ENCODE peak calls at places on chromosomes 1 and 21, in seven cellular contexts. Z is ovary; D is mesendoderm; C is NCI-H2081 treated with DMSO at 0.1 percent for 48 hours; N is central memory CD4-positive, alpha-beta T cell; O is non-pigmented ciliary epithelial cell; T is iPS-NIHi11. F is an unnamed sample.

GRCh38 chr1:95393434-95393833 is 159.4 kb downstream of the RWDD3 start:
- DNase-seq in N (no peak), O (no peak), T (no peak), D (no peak), Z (no peak), C (no peak), F (no peak)

GRCh38 chr1:204108312-204109141 is 35.6 kb downstream of the SOX13 start:
- DNase-seq in Z (no peak), C (peak; percentile 74), N (no peak), D (peak; percentile 42), T (peak; percentile 88), O (no peak), F (peak; percentile 96)

GRCh38 chr1:232767381-232768074 is 37.7 kb upstream of the MAP10 start:
- DNase-seq in O (peak; percentile 2), Z (peak; percentile 67), C (no peak), N (no peak), D (no peak), T (no peak), F (no peak)

GRCh38 chr1:102045752-102046151 is 49.0 kb upstream of the OLFM3 start:
- DNase-seq in D (no peak), Z (no peak), O (no peak), C (no peak), T (no peak), N (no peak), F (no peak)

GRCh38 chr1:21898326-21899155 is 38.6 kb downstream of the HSPG2 start:
- DNase-seq in Z (no peak), O (no peak), T (no peak), C (no peak), D (no peak), N (no peak), F (no peak)

GRCh38 chr1:65423884-65424655 is 3.6 kb downstream of the LEPR start:
- DNase-seq in O (peak; percentile 81), T (no peak), C (no peak), N (no peak), Z (no peak), D (peak; percentile 62), F (no peak)

GRCh38 chr1:64624446-64624766 is 120.5 kb upstream of the RAVER2 start:
- DNase-seq in O (peak; percentile 24), D (no peak), N (no peak), C (no peak), T (no peak), Z (no peak), F (no peak)

GRCh38 chr1:22712502-22713271 is 2.0 kb downstream of the EPHB2 start:
- DNase-seq in T (no peak), C (no peak), Z (no peak), D (no peak), O (no peak), N (no peak), F (no peak)

GRCh38 chr1:99992760-99993467 is 23.1 kb downstream of the SLC35A3 start:
- DNase-seq in D (peak; percentile 30), C (no peak), T (no peak), Z (no peak), N (no peak), O (no peak), F (no peak)

GRCh38 chr1:90114521-90115141 is 119.7 kb downstream of the ZNF326 start:
- DNase-seq in C (peak; percentile 24), N (no peak), O (peak; percentile 32), Z (no peak), D (peak; percentile 62), T (peak; percentile 54), F (peak; percentile 83)

GRCh38 chr21:43825610-43825935 is 36.2 kb downstream of the RRP1 start:
- DNase-seq in O (no peak), D (no peak), Z (no peak), N (no peak), T (no peak), C (no peak), F (no peak)

GRCh38 chr1:244603498-244603897 is 49.4 kb upstream of the DESI2 start:
- DNase-seq in Z (no peak), D (peak; percentile 22), N (peak; percentile 34), T (no peak), C (no peak), O (no peak), F (peak; percentile 56)

GRCh38 chr1:179883739-179884138 is 1.7 kb downstream of the TOR1AIP1 start:
- DNase-seq in Z (no peak), T (peak; percentile 10), O (no peak), C (no peak), D (peak; percentile 86), N (peak; percentile 73), F (peak; percentile 80)

GRCh38 chr1:53304527-53304926 is 23.3 kb downstream of the LRP8 start:
- DNase-seq in T (no peak), N (no peak), O (no peak), Z (no peak), D (no peak), C (no peak), F (no peak)

GRCh38 chr1:227094249-227094966 is 154.3 kb downstream of the COQ8A start:
- DNase-seq in T (no peak), O (no peak), C (peak; percentile 5), Z (no peak), N (no peak), D (peak; percentile 11), F (no peak)

GRCh38 chr1:152110365-152110859 is 4.8 kb downstream of the TCHH start:
- DNase-seq in D (peak; percentile 57), O (no peak), C (no peak), Z (no peak), N (peak; percentile 28), T (peak; percentile 16), F (peak; percentile 64)

GRCh38 chr1:182740120-182740519 is 49.5 kb upstream of the NPL start:
- DNase-seq in Z (no peak), D (no peak), C (no peak), O (no peak), T (no peak), N (no peak), F (no peak)

GRCh38 chr1:40182956-40183710 is 21.9 kb downstream of the RLF start:
- DNase-seq in Z (no peak), T (peak; percentile 18), D (peak; percentile 62), O (no peak), C (no peak), N (no peak), F (peak; percentile 73)

GRCh38 chr1:115115521-115116161 is 26.3 kb upstream of the TSPAN2 start:
- DNase-seq in Z (no peak), T (no peak), D (no peak), O (no peak), N (no peak), C (no peak), F (no peak)

GRCh38 chr1:167763525-167764220 is 41.9 kb downstream of the MPZL1 start:
- DNase-seq in D (no peak), C (no peak), N (no peak), T (no peak), Z (no peak), O (no peak), F (no peak)

GRCh38 chr21:18384771-18385170 is 18.8 kb downstream of the TMPRSS15 start:
- DNase-seq in C (peak; percentile 14), N (no peak), O (no peak), D (peak; percentile 42), Z (no peak), T (peak; percentile 28), F (peak; percentile 76)

GRCh38 chr21:44427241-44428120 is 27.8 kb upstream of the LRRC3 start:
- DNase-seq in D (no peak), O (no peak), Z (no peak), C (peak; percentile 70), T (peak; percentile 8), N (no peak), F (no peak)

GRCh38 chr1:203126151-203126865 is 1.2 kb upstream of the ADORA1 start:
- DNase-seq in T (peak; percentile 76), D (peak; percentile 86), N (no peak), Z (no peak), O (no peak), C (no peak), F (peak; percentile 79)

GRCh38 chr1:167387251-167387910 is 130.9 kb downstream of the CD247 start:
- DNase-seq in C (no peak), O (no peak), D (no peak), T (no peak), Z (no peak), N (no peak), F (no peak)

GRCh38 chr1:5981009-5981380 is 11.2 kb downstream of the NPHP4 start:
- DNase-seq in T (no peak), Z (no peak), N (no peak), D (no peak), C (no peak), O (no peak), F (no peak)

GRCh38 chr1:57329001-57329400 is 94.9 kb downstream of the DAB1 start:
- DNase-seq in C (no peak), N (no peak), D (no peak), O (no peak), Z (no peak), T (no peak), F (no peak)

GRCh38 chr1:8540971-8541370 is 223.1 kb downstream of the SLC45A1 start:
- DNase-seq in D (no peak), T (no peak), Z (no peak), C (no peak), O (no peak), N (no peak), F (no peak)

GRCh38 chr1:96362623-96363022 is 359.0 kb upstream of the PTBP2 start:
- DNase-seq in Z (no peak), C (no peak), T (no peak), D (no peak), O (peak; percentile 97), N (no peak), F (no peak)

GRCh38 chr1:64974288-64974825 is 8.0 kb upstream of the JAK1 start:
- DNase-seq in C (no peak), D (no peak), N (no peak), O (no peak), T (no peak), Z (no peak), F (no peak)

GRCh38 chr1:8816306-8816705 is 1.1 kb downstream of the RERE start:
- DNase-seq in N (no peak), C (no peak), T (no peak), Z (no peak), D (peak; percentile 15), O (no peak), F (no peak)

GRCh38 chr1:151197863-151198253 is 494 bp upstream of the PIP5K1A start:
- DNase-seq in N (no peak), Z (no peak), O (no peak), T (no peak), D (no peak), C (no peak), F (peak; percentile 8)

GRCh38 chr21:41973861-41974751 is 20.3 kb upstream of the C2CD2 start:
- DNase-seq in O (no peak), N (peak; percentile 7), Z (no peak), C (no peak), D (peak; percentile 85), T (peak; percentile 63), F (peak; percentile 69)

GRCh38 chr1:180273066-180273465 is 43.0 kb downstream of the LHX4 start:
- DNase-seq in N (no peak), Z (no peak), D (no peak), O (no peak), C (no peak), T (no peak), F (no peak)

GRCh38 chr21:25809013-25809412 is 74.2 kb downstream of the GABPA start:
- DNase-seq in D (no peak), Z (no peak), T (no peak), O (peak; percentile 4), C (no peak), N (no peak), F (no peak)

GRCh38 chr1:116372186-116372585 is 858 bp upstream of the ATP1A1 start:
- DNase-seq in T (peak; percentile 48), Z (peak; percentile 31), C (no peak), N (no peak), D (peak; percentile 43), O (no peak), F (peak; percentile 78)

GRCh38 chr1:85125891-85126290 is 74.9 kb downstream of the SYDE2 start:
- DNase-seq in C (peak; percentile 56), T (no peak), N (no peak), D (no peak), Z (no peak), O (no peak), F (no peak)

GRCh38 chr21:24023402-24023801 is 1583.9 kb downstream of the MRPL39 start:
- DNase-seq in T (no peak), Z (no peak), N (no peak), C (peak; percentile 67), D (no peak), O (no peak), F (no peak)

GRCh38 chr1:168084396-168085231 is 52.1 kb downstream of the GPR161 start:
- DNase-seq in T (peak; percentile 87), C (no peak), Z (peak; percentile 74), O (no peak), D (peak; percentile 71), N (peak; percentile 20), F (peak; percentile 88)

F was measured in GM23338.